ENCODE peak calls at places on chromosomes 16 and 17, in six cellular contexts. One of them, this sample, is unnamed.

GRCh38 chr17:1491406-1492248 is 859 bp downstream of the MYO1C start:
- DNase-seq in adrenal gland: peak
- DNase-seq in cardiac septum: no peak
- DNase-seq in hippocampal formation: peak
- DNase-seq in progenitor cell of endocrine pancreas: no peak
- DNase-seq in AG09319: no peak
- DNase-seq in this sample: no peak

GRCh38 chr16:66977341-66978113 is 10.9 kb upstream of the CES4A start:
- DNase-seq in progenitor cell of endocrine pancreas: peak
- DNase-seq in hippocampal formation: peak
- DNase-seq in cardiac septum: peak
- DNase-seq in AG09319: peak
- DNase-seq in adrenal gland: peak
- DNase-seq in this sample: peak

GRCh38 chr17:48060249-48060648 is 12.1 kb downstream of the NFE2L1 start:
- DNase-seq in adrenal gland: no peak
- DNase-seq in AG09319: no peak
- DNase-seq in progenitor cell of endocrine pancreas: no peak
- DNase-seq in cardiac septum: no peak
- DNase-seq in hippocampal formation: no peak
- DNase-seq in this sample: no peak

GRCh38 chr17:73973881-73974409 is 229.5 kb upstream of the RPL38 start:
- DNase-seq in progenitor cell of endocrine pancreas: no peak
- DNase-seq in adrenal gland: no peak
- DNase-seq in hippocampal formation: no peak
- DNase-seq in cardiac septum: peak
- DNase-seq in AG09319: no peak
- DNase-seq in this sample: no peak

GRCh38 chr17:67573987-67574657 is 143.6 kb upstream of the NOL11 start:
- DNase-seq in adrenal gland: no peak
- DNase-seq in cardiac septum: no peak
- DNase-seq in AG09319: no peak
- DNase-seq in hippocampal formation: no peak
- DNase-seq in progenitor cell of endocrine pancreas: no peak
- DNase-seq in this sample: peak

GRCh38 chr17:32755045-32755805 is 121.7 kb downstream of the MYO1D start:
- DNase-seq in progenitor cell of endocrine pancreas: no peak
- DNase-seq in hippocampal formation: peak
- DNase-seq in AG09319: peak
- DNase-seq in cardiac septum: no peak
- DNase-seq in adrenal gland: no peak
- DNase-seq in this sample: peak

GRCh38 chr16:58499615-58500328 is at the start of gene NDRG4:
- DNase-seq in cardiac septum: no peak
- DNase-seq in adrenal gland: peak
- DNase-seq in progenitor cell of endocrine pancreas: no peak
- DNase-seq in AG09319: peak
- DNase-seq in hippocampal formation: peak
- DNase-seq in this sample: peak

GRCh38 chr17:16428098-16428882 is 12.9 kb downstream of the TRPV2 start:
- DNase-seq in adrenal gland: no peak
- DNase-seq in cardiac septum: no peak
- DNase-seq in hippocampal formation: no peak
- DNase-seq in AG09319: no peak
- DNase-seq in progenitor cell of endocrine pancreas: peak
- DNase-seq in this sample: peak

GRCh38 chr16:81442220-81442908 is 2.2 kb upstream of the CMIP start:
- DNase-seq in progenitor cell of endocrine pancreas: no peak
- DNase-seq in cardiac septum: no peak
- DNase-seq in hippocampal formation: no peak
- DNase-seq in adrenal gland: no peak
- DNase-seq in AG09319: no peak
- DNase-seq in this sample: no peak

GRCh38 chr16:48081656-48082055 is 74.1 kb downstream of the ABCC12 start:
- DNase-seq in progenitor cell of endocrine pancreas: no peak
- DNase-seq in adrenal gland: no peak
- DNase-seq in cardiac septum: no peak
- DNase-seq in hippocampal formation: no peak
- DNase-seq in AG09319: peak
- DNase-seq in this sample: peak

GRCh38 chr17:10224592-10225195 is 26.3 kb upstream of the GAS7 start:
- DNase-seq in AG09319: peak
- DNase-seq in hippocampal formation: no peak
- DNase-seq in adrenal gland: no peak
- DNase-seq in progenitor cell of endocrine pancreas: no peak
- DNase-seq in cardiac septum: no peak
- DNase-seq in this sample: no peak

GRCh38 chr17:32102697-32103096 is 39.6 kb upstream of the RHOT1 start:
- DNase-seq in cardiac septum: no peak
- DNase-seq in progenitor cell of endocrine pancreas: no peak
- DNase-seq in hippocampal formation: no peak
- DNase-seq in adrenal gland: no peak
- DNase-seq in AG09319: no peak
- DNase-seq in this sample: no peak

GRCh38 chr17:73042809-73043685 is 49.4 kb downstream of the SLC39A11 start:
- DNase-seq in AG09319: no peak
- DNase-seq in hippocampal formation: no peak
- DNase-seq in adrenal gland: no peak
- DNase-seq in progenitor cell of endocrine pancreas: no peak
- DNase-seq in cardiac septum: no peak
- DNase-seq in this sample: peak

GRCh38 chr17:62566996-62567578 is 60.4 kb upstream of the MRC2 start:
- DNase-seq in hippocampal formation: no peak
- DNase-seq in progenitor cell of endocrine pancreas: no peak
- DNase-seq in cardiac septum: no peak
- DNase-seq in AG09319: no peak
- DNase-seq in adrenal gland: no peak
- DNase-seq in this sample: no peak

GRCh38 chr17:10198509-10199249 is at the start of gene GAS7:
- DNase-seq in hippocampal formation: peak
- DNase-seq in progenitor cell of endocrine pancreas: peak
- DNase-seq in adrenal gland: peak
- DNase-seq in cardiac septum: peak
- DNase-seq in AG09319: no peak
- DNase-seq in this sample: no peak

GRCh38 chr16:9033125-9033830 is 58.2 kb upstream of the HAPSTR1 start:
- DNase-seq in AG09319: no peak
- DNase-seq in adrenal gland: peak
- DNase-seq in progenitor cell of endocrine pancreas: no peak
- DNase-seq in hippocampal formation: no peak
- DNase-seq in cardiac septum: no peak
- DNase-seq in this sample: peak

GRCh38 chr17:8621585-8621984 is 8.9 kb downstream of the MYH10 start:
- DNase-seq in AG09319: no peak
- DNase-seq in cardiac septum: no peak
- DNase-seq in adrenal gland: no peak
- DNase-seq in progenitor cell of endocrine pancreas: no peak
- DNase-seq in hippocampal formation: no peak
- DNase-seq in this sample: peak

GRCh38 chr16:53768593-53768992 is 64.6 kb downstream of the FTO start:
- DNase-seq in progenitor cell of endocrine pancreas: no peak
- DNase-seq in adrenal gland: no peak
- DNase-seq in AG09319: peak
- DNase-seq in hippocampal formation: no peak
- DNase-seq in cardiac septum: no peak
- DNase-seq in this sample: peak

GRCh38 chr17:29709861-29710849 is 87.4 kb upstream of the CORO6 start:
- DNase-seq in progenitor cell of endocrine pancreas: no peak
- DNase-seq in AG09319: no peak
- DNase-seq in cardiac septum: no peak
- DNase-seq in adrenal gland: no peak
- DNase-seq in hippocampal formation: no peak
- DNase-seq in this sample: peak